ENCODE peak calls at places on chromosomes 5 and 9, in eight cellular contexts. T is activated B cell treated with CpG ODN at 0.5 μM for 24 hours; N is choroid plexus epithelial cell; G is effector memory CD8-positive, alpha-beta T cell; P is naive thymus-derived CD8-positive, alpha-beta T cell; H is Right ventricle myocardium superior; U is stimulated activated CD4-positive, alpha-beta T cell treated with anti-CD3 and anti-CD28 coated beads, TNF-alpha, amount 100 ng/mL, for 48 hours; L is neuronal stem cell. I is an unnamed sample.

GRCh38 chr5:121725450-121725849 is 126.2 kb upstream of the FTMT start:
- DNase-seq in H (no peak), N (peak; percentile 2), L (no peak), P (no peak), U (no peak), T (no peak), G (no peak), I (no peak)

GRCh38 chr9:37859043-37859442 is 44.9 kb downstream of the SLC25A51 start:
- DNase-seq in P (no peak), H (no peak), G (no peak), U (no peak), L (no peak), T (no peak), N (peak; percentile 69), I (no peak)

GRCh38 chr5:96794757-96795156 is 13.0 kb downstream of the ERAP1 start:
- DNase-seq in U (no peak), N (no peak), P (peak; percentile 73), H (no peak), T (no peak), G (peak; percentile 41), L (no peak), I (no peak)

GRCh38 chr5:58849995-58850667 is 267.3 kb downstream of the RAB3C start:
- DNase-seq in L (peak; percentile 64), G (no peak), H (no peak), N (peak; percentile 70), P (no peak), T (no peak), U (no peak), I (no peak)

GRCh38 chr9:35990155-35990554 is 32.2 kb upstream of the OR2S2 start:
- DNase-seq in T (no peak), H (no peak), G (no peak), P (no peak), U (no peak), L (no peak), N (no peak), I (no peak)

GRCh38 chr9:114958021-114958846 is 27.8 kb upstream of the TNFSF8 start:
- DNase-seq in G (no peak), H (peak; percentile 66), L (no peak), U (peak; percentile 30), T (no peak), P (no peak), N (peak; percentile 33), I (no peak)

GRCh38 chr9:37676411-37676830 is 25.7 kb downstream of the FRMPD1 start:
- DNase-seq in P (no peak), U (no peak), L (peak; percentile 8), T (no peak), H (no peak), N (no peak), G (no peak), I (no peak)

GRCh38 chr9:93673271-93673843 is 97.0 kb downstream of the PHF2 start:
- DNase-seq in G (no peak), N (no peak), T (peak; percentile 1), U (no peak), P (no peak), L (no peak), H (peak; percentile 75), I (no peak)

GRCh38 chr5:23302438-23302837 is 205.0 kb upstream of the PRDM9 start:
- DNase-seq in G (no peak), U (no peak), P (no peak), H (no peak), N (no peak), T (no peak), L (no peak), I (no peak)

GRCh38 chr5:116759860-116760644 is 185.4 kb upstream of the SEMA6A start:
- DNase-seq in G (no peak), T (no peak), L (peak; percentile 82), P (no peak), U (no peak), H (no peak), N (peak; percentile 79), I (no peak)

GRCh38 chr9:116288658-116289057 is 135.1 kb downstream of the PAPPA start:
- DNase-seq in P (no peak), L (no peak), T (no peak), G (no peak), N (peak; percentile 97), H (no peak), U (no peak), I (no peak)

GRCh38 chr5:151684690-151685361 is 1.9 kb downstream of the SPARC start:
- DNase-seq in T (no peak), H (no peak), N (peak; percentile 98), L (peak; percentile 86), U (no peak), G (no peak), P (no peak), I (no peak)

GRCh38 chr9:130106860-130107848 is 53.4 kb downstream of the GPR107 start:
- DNase-seq in N (peak; percentile 93), H (peak; percentile 89), U (peak; percentile 87), G (peak; percentile 89), P (peak; percentile 75), T (peak; percentile 58), L (peak; percentile 82), I (peak; percentile 70)

GRCh38 chr5:178416206-178416882 is 173.8 kb downstream of the COL23A1 start:
- DNase-seq in H (no peak), N (no peak), L (no peak), T (no peak), P (no peak), G (no peak), U (no peak), I (no peak)

GRCh38 chr5:32814620-32815019 is 103.5 kb downstream of the NPR3 start:
- DNase-seq in T (no peak), N (peak; percentile 72), L (no peak), P (no peak), U (no peak), H (no peak), G (no peak), I (no peak)

GRCh38 chr9:3475300-3476020 is 50.3 kb downstream of the RFX3 start:
- DNase-seq in G (no peak), P (no peak), N (no peak), L (no peak), T (no peak), H (no peak), U (no peak), I (no peak)

GRCh38 chr5:1317921-1318565 is 23.2 kb upstream of the TERT start:
- DNase-seq in U (no peak), P (no peak), N (no peak), G (no peak), H (no peak), T (no peak), L (no peak), I (no peak)

GRCh38 chr9:121771418-121771817 is 120.0 kb downstream of the DAB2IP start:
- DNase-seq in N (no peak), T (no peak), L (no peak), G (no peak), P (no peak), U (no peak), H (peak; percentile 29), I (no peak)